ENCODE peak calls at places on chromosomes 6 and 20, in four cellular contexts. R is endothelial cell, M is prostate gland, S is neural progenitor cell. Z is an unnamed sample.

GRCh38 chr20:34344256-34344637 is 18.8 kb upstream of the ITCH start:
- DNase-seq in R (no peak), M (no peak), S (no peak), Z (no peak)

GRCh38 chr6:132751306-132751705 is 6.4 kb downstream of the VNN2 start:
- DNase-seq in M (no peak), S (no peak), R (no peak), Z (no peak)

GRCh38 chr6:122701666-122702065 is 77.8 kb upstream of the FABP7 start:
- DNase-seq in M (no peak), R (no peak), S (no peak), Z (no peak)

GRCh38 chr6:22913612-22914011 is 344.2 kb downstream of the HDGFL1 start:
- DNase-seq in R (no peak), S (no peak), M (no peak), Z (no peak)

GRCh38 chr6:146194434-146194833 is 165.6 kb downstream of the GRM1 start:
- DNase-seq in M (no peak), S (peak), R (no peak), Z (no peak)

GRCh38 chr6:14533446-14533845 is 415.9 kb downstream of the CD83 start:
- DNase-seq in M (no peak), S (no peak), R (no peak), Z (no peak)

GRCh38 chr6:25961619-25962367 is 809 bp upstream of the TRIM38 start:
- DNase-seq in M (no peak), S (no peak), R (no peak), Z (no peak)

GRCh38 chr6:157550114-157550989 is 169.4 kb downstream of the ZDHHC14 start:
- DNase-seq in S (no peak), R (no peak), M (no peak), Z (no peak)

GRCh38 chr6:73732845-73733675 is 37.1 kb downstream of the CD109 start:
- DNase-seq in S (peak), M (peak), R (peak), Z (peak)

GRCh38 chr6:35391240-35391968 is 49.0 kb downstream of the PPARD start:
- DNase-seq in M (no peak), R (no peak), S (no peak), Z (no peak)

GRCh38 chr20:10898555-10898954 is 224.8 kb upstream of the JAG1 start:
- DNase-seq in R (no peak), S (no peak), M (no peak), Z (no peak)

GRCh38 chr6:105014448-105014847 is 57.5 kb downstream of the LIN28B start:
- DNase-seq in R (no peak), S (no peak), M (no peak), Z (no peak)

GRCh38 chr6:166579234-166579575 is 7.3 kb downstream of the RAMACL start:
- DNase-seq in S (no peak), R (no peak), M (no peak), Z (no peak)

GRCh38 chr6:72238021-72238420 is 351.7 kb downstream of the RIMS1 start:
- DNase-seq in R (no peak), S (no peak), M (no peak), Z (no peak)

GRCh38 chr6:166430269-166430668 is 47.5 kb upstream of the MPC1 start:
- DNase-seq in M (no peak), S (no peak), R (no peak), Z (no peak)

GRCh38 chr6:158776737-158777136 is 42.4 kb downstream of the EZR start:
- DNase-seq in S (no peak), M (no peak), R (no peak), Z (no peak)

GRCh38 chr20:35091808-35092523 is 641 bp downstream of the TRPC4AP start:
- DNase-seq in S (peak), M (no peak), R (no peak), Z (no peak)

GRCh38 chr20:22429175-22430153 is 154.9 kb downstream of the FOXA2 start:
- DNase-seq in R (no peak), S (no peak), M (no peak), Z (no peak)

GRCh38 chr6:112145080-112145573 is 57.7 kb downstream of the FAM229B start:
- DNase-seq in R (no peak), S (no peak), M (no peak), Z (no peak)

GRCh38 chr6:105331927-105332326 is 71.0 kb downstream of the PREP start:
- DNase-seq in M (no peak), S (no peak), R (no peak), Z (no peak)

DNA sequence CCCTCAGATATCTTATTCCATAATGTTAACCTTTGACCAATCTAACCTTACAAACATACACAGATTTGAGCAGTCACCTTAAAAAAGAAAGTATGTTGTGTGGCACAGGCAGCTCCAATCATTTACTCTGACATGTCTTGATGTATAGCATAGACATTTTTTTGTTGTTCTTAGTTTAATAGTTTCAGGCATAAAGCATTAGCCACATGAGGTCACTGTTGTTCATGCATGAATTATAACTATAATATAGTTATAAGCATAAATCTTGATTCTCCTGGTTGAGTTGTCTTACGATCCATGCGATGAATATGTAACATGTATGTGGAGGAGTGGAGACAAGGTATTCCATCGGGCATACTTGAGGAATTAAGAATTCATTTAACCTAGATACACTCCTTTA is 26.1 kb upstream of the NKAIN2 start:
- DNase-seq in S (no peak), M (no peak), R (no peak), Z (no peak)
- TF ChIP-seq CTCF in S (no peak), M (no peak), R (no peak), Z (no peak)

DNA sequence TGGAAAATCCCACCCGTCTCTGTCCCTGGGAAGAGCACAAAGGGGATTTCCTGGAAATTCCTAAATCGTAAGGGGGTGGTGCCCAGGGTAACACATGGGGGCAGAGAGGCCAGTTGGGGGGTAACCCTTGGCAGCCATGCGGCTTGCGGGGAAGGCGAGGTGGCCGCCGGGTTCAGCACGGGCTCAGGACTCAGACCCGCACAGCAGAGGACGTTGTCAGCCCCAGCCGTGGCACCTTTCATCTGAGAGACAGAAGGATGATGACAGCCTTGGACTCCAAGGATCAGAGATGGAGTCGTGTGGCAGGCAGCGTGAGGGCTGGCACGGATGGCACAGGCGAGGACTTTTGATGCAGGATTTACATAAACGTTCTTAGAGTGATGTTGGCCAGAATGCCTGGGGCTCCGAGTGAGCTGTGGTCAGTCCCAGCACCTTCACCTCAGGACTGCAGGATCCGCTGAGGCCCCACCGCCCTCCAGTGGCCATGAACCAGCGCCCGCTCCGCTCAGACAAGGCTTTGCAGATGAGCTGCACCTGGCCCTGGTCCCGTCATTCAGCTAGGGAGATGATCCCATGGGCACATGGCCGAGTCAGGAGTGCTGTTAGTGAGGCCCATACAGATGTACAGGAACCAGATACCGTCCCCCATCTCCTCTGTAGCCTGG is 190.3 kb downstream of the TAF4 start:
- DNase-seq in S (peak), R (peak), M (no peak), Z (peak)
- TF ChIP-seq CTCF in S (peak), R (no peak), M (no peak), Z (peak)

GRCh38 chr20:44384423-44385027 is 29.0 kb downstream of the HNF4A start:
- DNase-seq in M (peak), R (peak), S (peak), Z (peak)

GRCh38 chr20:44392088-44392775 is 36.7 kb downstream of the HNF4A start:
- DNase-seq in S (no peak), M (no peak), R (no peak), Z (no peak)

GRCh38 chr20:44390280-44390679 is 34.8 kb downstream of the HNF4A start:
- DNase-seq in S (peak), R (no peak), M (no peak), Z (no peak)

GRCh38 chr20:44389871-44390270 is 34.4 kb downstream of the HNF4A start:
- DNase-seq in S (no peak), M (no peak), R (no peak), Z (no peak)

GRCh38 chr20:44388466-44389023 is 33.0 kb downstream of the HNF4A start:
- DNase-seq in M (peak), R (peak), S (peak), Z (peak)
- TF ChIP-seq CTCF in M (peak), R (peak), S (peak), Z (peak)

DNA sequence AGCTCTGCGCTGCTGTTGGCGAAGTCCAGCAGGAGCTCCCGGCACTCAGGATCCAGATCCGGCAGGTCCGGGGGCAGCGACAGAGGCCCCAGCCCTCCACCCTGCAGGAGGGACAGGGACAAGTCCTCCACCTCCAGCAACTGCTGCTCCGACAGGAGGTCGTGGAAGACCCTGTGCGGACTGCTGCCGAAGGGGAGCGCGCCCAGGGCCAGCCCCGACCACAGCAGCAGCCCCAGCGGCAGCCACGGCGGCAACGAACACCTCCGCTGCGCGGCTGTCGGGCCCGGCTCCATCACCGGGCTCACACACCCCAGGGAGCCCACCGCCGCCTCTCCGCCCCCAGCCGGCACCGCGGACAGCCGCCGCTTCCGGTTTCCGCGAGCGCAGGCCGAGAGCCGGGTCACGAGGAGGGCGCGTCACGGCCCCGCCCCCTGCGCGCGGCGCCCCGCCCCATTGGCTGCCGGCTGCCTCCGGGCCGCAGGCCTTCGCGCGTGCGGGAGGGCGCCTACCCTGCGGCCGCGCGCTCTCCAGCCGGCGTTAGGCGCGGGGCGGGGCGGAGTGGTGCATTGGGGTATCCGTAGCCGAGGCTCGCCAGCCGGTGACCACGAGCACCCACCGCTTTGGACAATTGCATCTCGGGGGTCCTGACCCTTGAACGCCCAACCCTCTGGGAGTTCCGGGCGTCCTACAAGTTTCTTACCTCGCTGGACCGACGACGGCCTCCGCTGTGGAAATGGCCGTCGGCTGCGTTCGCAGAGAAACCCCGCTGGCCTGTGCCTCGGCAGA is at the start of gene OSTM1:
- DNase-seq in S (peak), M (peak), R (peak), Z (peak)
- TF ChIP-seq CTCF in S (no peak), M (peak), R (no peak), Z (no peak)

DNA sequence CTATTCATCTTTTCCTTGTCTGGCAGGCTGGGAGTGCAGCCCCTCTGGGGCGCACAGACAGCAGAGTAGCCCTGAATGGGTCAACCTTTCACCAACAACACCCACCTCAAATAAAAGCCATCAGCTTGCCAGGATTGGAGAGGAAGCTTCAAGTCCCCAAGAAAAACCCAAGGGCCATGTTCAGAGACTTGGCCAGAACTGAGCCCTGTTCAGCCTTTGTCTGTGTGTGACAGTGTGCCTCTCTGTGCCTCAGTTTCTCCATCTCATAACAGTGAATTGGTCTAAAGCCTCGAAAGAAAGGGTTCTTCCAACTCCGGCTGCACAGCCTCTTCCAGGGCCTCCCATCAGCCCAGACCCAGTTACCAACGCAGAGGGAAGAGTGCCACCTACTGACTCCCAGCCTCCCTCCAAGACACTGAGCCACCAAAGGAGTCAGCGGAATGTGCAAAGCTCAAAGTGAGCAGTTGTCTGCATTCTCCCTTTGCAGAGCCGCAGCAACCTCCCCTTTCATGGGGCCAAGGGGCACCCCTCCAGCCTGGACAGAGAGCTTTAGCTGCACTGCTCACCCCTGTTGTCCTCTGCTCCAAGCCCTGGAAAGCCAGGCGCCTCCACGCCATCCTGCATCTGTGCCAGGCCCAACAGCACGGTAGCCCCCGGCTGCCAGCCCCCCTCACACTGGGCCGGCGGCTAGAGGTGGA is 82.7 kb upstream of the TOP1 start:
- DNase-seq in S (peak), R (peak), M (peak), Z (peak)
- TF ChIP-seq CTCF in S (peak), R (peak), M (peak), Z (peak)

GRCh38 chr20:53916173-53916512 is 154.3 kb downstream of the BCAS1 start:
- DNase-seq in R (no peak), S (no peak), M (no peak), Z (no peak)

GRCh38 chr20:53914861-53915458 is 155.4 kb downstream of the BCAS1 start:
- DNase-seq in S (peak), R (no peak), M (no peak), Z (no peak)

GRCh38 chr20:53911301-53911700 is 159.1 kb downstream of the BCAS1 start:
- DNase-seq in M (no peak), R (no peak), S (no peak), Z (no peak)

GRCh38 chr20:53915459-53916172 is 154.8 kb downstream of the BCAS1 start:
- DNase-seq in R (peak), M (peak), S (peak), Z (peak)

DNA sequence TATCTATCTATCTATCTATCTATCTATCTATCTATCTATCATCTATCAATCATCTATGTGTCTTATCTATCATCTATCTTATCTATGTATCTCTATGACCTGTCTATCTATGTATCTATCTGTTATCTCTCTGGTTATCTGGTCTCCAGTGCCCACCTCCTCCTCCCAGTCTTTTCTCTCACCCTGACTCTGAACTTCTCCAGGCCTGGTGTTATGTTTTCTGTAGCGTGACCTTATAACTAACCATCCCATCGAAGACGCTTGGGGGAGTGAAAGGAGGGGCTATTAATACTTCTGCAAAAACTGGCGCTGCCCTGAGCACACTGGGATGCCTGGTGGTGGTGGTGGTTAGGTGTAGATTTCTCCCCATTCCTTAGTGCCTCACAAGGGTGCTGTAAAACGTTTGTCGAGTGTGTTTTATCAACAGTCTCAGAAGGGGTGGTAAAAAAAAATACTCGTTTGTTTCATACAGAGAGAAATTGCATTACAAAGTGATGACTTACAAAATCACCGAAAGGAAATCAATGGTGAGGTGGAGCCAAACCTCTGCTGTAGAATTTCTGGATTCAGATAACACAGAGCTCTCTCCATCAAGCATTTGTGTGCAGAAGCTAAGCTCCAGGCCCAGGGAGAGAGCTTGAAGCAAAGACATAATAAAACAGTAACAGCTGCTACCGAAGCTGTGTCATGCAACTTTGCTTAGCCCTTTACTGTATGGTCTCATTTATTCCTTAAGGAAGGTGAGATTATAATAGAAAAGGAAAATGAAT is 156.1 kb downstream of the BCAS1 start:
- DNase-seq in M (no peak), R (no peak), S (no peak), Z (no peak)
- TF ChIP-seq CTCF in M (no peak), R (no peak), S (no peak), Z (no peak)

GRCh38 chr6:7673063-7673536 is 52.8 kb upstream of the BMP6 start:
- DNase-seq in S (peak), R (peak), M (no peak), Z (peak)
- TF ChIP-seq CTCF in S (peak), R (no peak), M (peak), Z (no peak)

Z was measured in nephron progenitor cell.